ENCODE peak calls at places on chromosomes 12 and 14, in ten cellular contexts. One of them, this sample, is unnamed.

GRCh38 chr14:61477845-61478438 is 156.6 kb downstream of the PRKCH start:
- DNase-seq in activated CD8-positive, alpha-beta T cell treated with anti-CD3 and anti-CD28 coated beads for 36 hours: peak; percentile 66
- DNase-seq in lower lobe of right lung: peak; percentile 89
- DNase-seq in cardiac fibroblast: peak; percentile 62
- DNase-seq in suprapubic skin: no peak
- DNase-seq in HFF-Myc: no peak
- DNase-seq in choroid plexus epithelial cell: peak; percentile 85
- DNase-seq in MM.1S: no peak
- DNase-seq in thoracic aorta: no peak
- DNase-seq in GM23338: no peak
- DNase-seq in this sample: no peak

GRCh38 chr12:18864900-18865561 is 127.1 kb downstream of the CAPZA3 start:
- DNase-seq in activated CD8-positive, alpha-beta T cell treated with anti-CD3 and anti-CD28 coated beads for 36 hours: no peak
- DNase-seq in lower lobe of right lung: no peak
- DNase-seq in cardiac fibroblast: peak; percentile 48
- DNase-seq in suprapubic skin: no peak
- DNase-seq in HFF-Myc: peak; percentile 79
- DNase-seq in choroid plexus epithelial cell: peak; percentile 62
- DNase-seq in MM.1S: no peak
- DNase-seq in thoracic aorta: no peak
- DNase-seq in GM23338: no peak
- DNase-seq in this sample: no peak

GRCh38 chr12:106954462-106955376 is 988 bp upstream of the TMEM263 start:
- DNase-seq in activated CD8-positive, alpha-beta T cell treated with anti-CD3 and anti-CD28 coated beads for 36 hours: peak; percentile 38
- DNase-seq in lower lobe of right lung: peak; percentile 56
- DNase-seq in cardiac fibroblast: peak; percentile 39
- DNase-seq in suprapubic skin: no peak
- DNase-seq in HFF-Myc: no peak
- DNase-seq in choroid plexus epithelial cell: no peak
- DNase-seq in MM.1S: peak; percentile 19
- DNase-seq in thoracic aorta: peak; percentile 10
- DNase-seq in GM23338: peak; percentile 27
- DNase-seq in this sample: no peak

GRCh38 chr12:59005195-59005961 is 85.1 kb upstream of the LRIG3 start:
- DNase-seq in activated CD8-positive, alpha-beta T cell treated with anti-CD3 and anti-CD28 coated beads for 36 hours: no peak
- DNase-seq in lower lobe of right lung: no peak
- DNase-seq in cardiac fibroblast: peak; percentile 5
- DNase-seq in suprapubic skin: no peak
- DNase-seq in HFF-Myc: peak; percentile 72
- DNase-seq in choroid plexus epithelial cell: peak; percentile 41
- DNase-seq in MM.1S: no peak
- DNase-seq in thoracic aorta: no peak
- DNase-seq in GM23338: no peak
- DNase-seq in this sample: no peak

GRCh38 chr12:54975875-54976274 is 8.7 kb downstream of the TESPA1 start:
- DNase-seq in activated CD8-positive, alpha-beta T cell treated with anti-CD3 and anti-CD28 coated beads for 36 hours: no peak
- DNase-seq in lower lobe of right lung: no peak
- DNase-seq in cardiac fibroblast: no peak
- DNase-seq in suprapubic skin: no peak
- DNase-seq in HFF-Myc: no peak
- DNase-seq in choroid plexus epithelial cell: no peak
- DNase-seq in MM.1S: no peak
- DNase-seq in thoracic aorta: no peak
- DNase-seq in GM23338: no peak
- DNase-seq in this sample: no peak

GRCh38 chr14:90795744-90796143 is 20.5 kb downstream of the TTC7B start:
- DNase-seq in activated CD8-positive, alpha-beta T cell treated with anti-CD3 and anti-CD28 coated beads for 36 hours: no peak
- DNase-seq in lower lobe of right lung: no peak
- DNase-seq in cardiac fibroblast: peak; percentile 67
- DNase-seq in suprapubic skin: no peak
- DNase-seq in HFF-Myc: peak; percentile 59
- DNase-seq in choroid plexus epithelial cell: peak; percentile 84
- DNase-seq in MM.1S: no peak
- DNase-seq in thoracic aorta: no peak
- DNase-seq in GM23338: peak; percentile 32
- DNase-seq in this sample: no peak

GRCh38 chr14:60250318-60251035 is 1.5 kb downstream of the PPM1A start:
- DNase-seq in activated CD8-positive, alpha-beta T cell treated with anti-CD3 and anti-CD28 coated beads for 36 hours: no peak
- DNase-seq in lower lobe of right lung: no peak
- DNase-seq in cardiac fibroblast: peak; percentile 18
- DNase-seq in suprapubic skin: no peak
- DNase-seq in HFF-Myc: no peak
- DNase-seq in choroid plexus epithelial cell: peak; percentile 35
- DNase-seq in MM.1S: no peak
- DNase-seq in thoracic aorta: no peak
- DNase-seq in GM23338: peak; percentile 23
- DNase-seq in this sample: no peak

GRCh38 chr12:49872781-49873181 is 29.9 kb upstream of the BCDIN3D start:
- DNase-seq in activated CD8-positive, alpha-beta T cell treated with anti-CD3 and anti-CD28 coated beads for 36 hours: no peak
- DNase-seq in lower lobe of right lung: no peak
- DNase-seq in cardiac fibroblast: peak; percentile 60
- DNase-seq in suprapubic skin: no peak
- DNase-seq in HFF-Myc: no peak
- DNase-seq in choroid plexus epithelial cell: peak; percentile 65
- DNase-seq in MM.1S: no peak
- DNase-seq in thoracic aorta: no peak
- DNase-seq in GM23338: no peak
- DNase-seq in this sample: no peak

GRCh38 chr12:108647936-108648287 is 14.2 kb upstream of the SELPLG start:
- DNase-seq in activated CD8-positive, alpha-beta T cell treated with anti-CD3 and anti-CD28 coated beads for 36 hours: no peak
- DNase-seq in lower lobe of right lung: no peak
- DNase-seq in cardiac fibroblast: no peak
- DNase-seq in suprapubic skin: peak; percentile 44
- DNase-seq in HFF-Myc: no peak
- DNase-seq in choroid plexus epithelial cell: no peak
- DNase-seq in MM.1S: no peak
- DNase-seq in thoracic aorta: no peak
- DNase-seq in GM23338: no peak
- DNase-seq in this sample: peak; percentile 57

GRCh38 chr12:108646597-108647190 is 13.0 kb upstream of the SELPLG start:
- DNase-seq in activated CD8-positive, alpha-beta T cell treated with anti-CD3 and anti-CD28 coated beads for 36 hours: no peak
- DNase-seq in lower lobe of right lung: no peak
- DNase-seq in cardiac fibroblast: no peak
- DNase-seq in suprapubic skin: no peak
- DNase-seq in HFF-Myc: no peak
- DNase-seq in choroid plexus epithelial cell: peak; percentile 36
- DNase-seq in MM.1S: no peak
- DNase-seq in thoracic aorta: no peak
- DNase-seq in GM23338: no peak
- DNase-seq in this sample: no peak

GRCh38 chr12:108648371-108648770 is 14.7 kb upstream of the SELPLG start:
- DNase-seq in activated CD8-positive, alpha-beta T cell treated with anti-CD3 and anti-CD28 coated beads for 36 hours: no peak
- DNase-seq in lower lobe of right lung: no peak
- DNase-seq in cardiac fibroblast: no peak
- DNase-seq in suprapubic skin: peak; percentile 32
- DNase-seq in HFF-Myc: no peak
- DNase-seq in choroid plexus epithelial cell: no peak
- DNase-seq in MM.1S: no peak
- DNase-seq in thoracic aorta: no peak
- DNase-seq in GM23338: no peak
- DNase-seq in this sample: no peak

GRCh38 chr12:108645686-108646596 is 12.2 kb upstream of the SELPLG start:
- DNase-seq in activated CD8-positive, alpha-beta T cell treated with anti-CD3 and anti-CD28 coated beads for 36 hours: no peak
- DNase-seq in lower lobe of right lung: no peak
- DNase-seq in cardiac fibroblast: no peak
- DNase-seq in suprapubic skin: peak; percentile 41
- DNase-seq in HFF-Myc: no peak
- DNase-seq in choroid plexus epithelial cell: no peak
- DNase-seq in MM.1S: no peak
- DNase-seq in thoracic aorta: no peak
- DNase-seq in GM23338: no peak
- DNase-seq in this sample: peak; percentile 66

GRCh38 chr12:108647199-108647935 is 13.7 kb upstream of the SELPLG start:
- DNase-seq in activated CD8-positive, alpha-beta T cell treated with anti-CD3 and anti-CD28 coated beads for 36 hours: no peak
- DNase-seq in lower lobe of right lung: no peak
- DNase-seq in cardiac fibroblast: no peak
- DNase-seq in suprapubic skin: no peak
- DNase-seq in HFF-Myc: no peak
- DNase-seq in choroid plexus epithelial cell: peak; percentile 35
- DNase-seq in MM.1S: no peak
- DNase-seq in thoracic aorta: no peak
- DNase-seq in GM23338: peak; percentile 41
- DNase-seq in this sample: no peak
- TF ChIP-seq CTCF in activated CD8-positive, alpha-beta T cell treated with anti-CD3 and anti-CD28 coated beads for 36 hours: no peak
- TF ChIP-seq CTCF in lower lobe of right lung: no peak
- TF ChIP-seq CTCF in cardiac fibroblast: no peak
- TF ChIP-seq CTCF in suprapubic skin: no peak
- TF ChIP-seq CTCF in HFF-Myc: no peak
- TF ChIP-seq CTCF in choroid plexus epithelial cell: peak; percentile 43
- TF ChIP-seq CTCF in MM.1S: no peak
- TF ChIP-seq CTCF in thoracic aorta: no peak
- TF ChIP-seq CTCF in GM23338: peak; percentile 22
- TF ChIP-seq CTCF in this sample: no peak

DNA sequence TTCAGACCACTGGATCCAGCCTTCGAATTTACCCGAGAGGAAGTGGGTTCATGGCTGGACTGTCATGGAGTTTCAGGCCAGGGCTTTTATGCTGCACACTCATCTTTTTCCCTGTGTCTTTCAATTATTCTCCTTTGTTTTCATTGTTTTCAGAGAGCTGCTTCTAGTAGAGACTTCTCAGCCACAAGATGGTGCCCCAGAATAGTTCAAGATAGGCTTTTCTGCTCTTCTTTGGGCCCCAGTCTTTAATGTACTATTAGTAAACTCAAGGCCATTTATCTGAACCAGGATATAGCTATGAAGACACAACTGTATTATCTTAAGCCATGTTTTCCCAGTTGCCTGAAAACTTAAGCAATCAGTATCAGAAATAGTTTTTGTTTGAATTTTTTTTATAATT is 30.4 kb upstream of the PSMA6 start:
- DNase-seq in activated CD8-positive, alpha-beta T cell treated with anti-CD3 and anti-CD28 coated beads for 36 hours: no peak
- DNase-seq in lower lobe of right lung: no peak
- DNase-seq in cardiac fibroblast: peak; percentile 55
- DNase-seq in suprapubic skin: no peak
- DNase-seq in HFF-Myc: no peak
- DNase-seq in choroid plexus epithelial cell: peak; percentile 57
- DNase-seq in MM.1S: no peak
- DNase-seq in thoracic aorta: no peak
- DNase-seq in GM23338: no peak
- DNase-seq in this sample: no peak
- TF ChIP-seq CTCF in activated CD8-positive, alpha-beta T cell treated with anti-CD3 and anti-CD28 coated beads for 36 hours: no peak
- TF ChIP-seq CTCF in lower lobe of right lung: peak; percentile 19
- TF ChIP-seq CTCF in cardiac fibroblast: no peak
- TF ChIP-seq CTCF in suprapubic skin: no peak
- TF ChIP-seq CTCF in HFF-Myc: no peak
- TF ChIP-seq CTCF in choroid plexus epithelial cell: peak; percentile 48
- TF ChIP-seq CTCF in MM.1S: no peak
- TF ChIP-seq CTCF in thoracic aorta: peak; percentile 10
- TF ChIP-seq CTCF in GM23338: no peak
- TF ChIP-seq CTCF in this sample: peak; percentile 41

GRCh38 chr14:51236314-51236713 is 3.7 kb upstream of the TMX1 start:
- DNase-seq in activated CD8-positive, alpha-beta T cell treated with anti-CD3 and anti-CD28 coated beads for 36 hours: peak; percentile 50
- DNase-seq in lower lobe of right lung: no peak
- DNase-seq in cardiac fibroblast: peak; percentile 25
- DNase-seq in suprapubic skin: no peak
- DNase-seq in HFF-Myc: no peak
- DNase-seq in choroid plexus epithelial cell: peak; percentile 54
- DNase-seq in MM.1S: no peak
- DNase-seq in thoracic aorta: no peak
- DNase-seq in GM23338: no peak
- DNase-seq in this sample: no peak

GRCh38 chr14:51242545-51243490 is 2.8 kb downstream of the TMX1 start:
- DNase-seq in activated CD8-positive, alpha-beta T cell treated with anti-CD3 and anti-CD28 coated beads for 36 hours: peak; percentile 17
- DNase-seq in lower lobe of right lung: no peak
- DNase-seq in cardiac fibroblast: no peak
- DNase-seq in suprapubic skin: no peak
- DNase-seq in HFF-Myc: no peak
- DNase-seq in choroid plexus epithelial cell: no peak
- DNase-seq in MM.1S: no peak
- DNase-seq in thoracic aorta: no peak
- DNase-seq in GM23338: peak; percentile 63
- DNase-seq in this sample: no peak

GRCh38 chr14:51240804-51241380 is 845 bp downstream of the TMX1 start:
- DNase-seq in activated CD8-positive, alpha-beta T cell treated with anti-CD3 and anti-CD28 coated beads for 36 hours: no peak
- DNase-seq in lower lobe of right lung: no peak
- DNase-seq in cardiac fibroblast: no peak
- DNase-seq in suprapubic skin: no peak
- DNase-seq in HFF-Myc: no peak
- DNase-seq in choroid plexus epithelial cell: no peak
- DNase-seq in MM.1S: no peak
- DNase-seq in thoracic aorta: no peak
- DNase-seq in GM23338: no peak
- DNase-seq in this sample: no peak

GRCh38 chr14:51244591-51244990 is 4.5 kb downstream of the TMX1 start:
- DNase-seq in activated CD8-positive, alpha-beta T cell treated with anti-CD3 and anti-CD28 coated beads for 36 hours: no peak
- DNase-seq in lower lobe of right lung: no peak
- DNase-seq in cardiac fibroblast: no peak
- DNase-seq in suprapubic skin: no peak
- DNase-seq in HFF-Myc: no peak
- DNase-seq in choroid plexus epithelial cell: no peak
- DNase-seq in MM.1S: no peak
- DNase-seq in thoracic aorta: no peak
- DNase-seq in GM23338: no peak
- DNase-seq in this sample: no peak

DNA sequence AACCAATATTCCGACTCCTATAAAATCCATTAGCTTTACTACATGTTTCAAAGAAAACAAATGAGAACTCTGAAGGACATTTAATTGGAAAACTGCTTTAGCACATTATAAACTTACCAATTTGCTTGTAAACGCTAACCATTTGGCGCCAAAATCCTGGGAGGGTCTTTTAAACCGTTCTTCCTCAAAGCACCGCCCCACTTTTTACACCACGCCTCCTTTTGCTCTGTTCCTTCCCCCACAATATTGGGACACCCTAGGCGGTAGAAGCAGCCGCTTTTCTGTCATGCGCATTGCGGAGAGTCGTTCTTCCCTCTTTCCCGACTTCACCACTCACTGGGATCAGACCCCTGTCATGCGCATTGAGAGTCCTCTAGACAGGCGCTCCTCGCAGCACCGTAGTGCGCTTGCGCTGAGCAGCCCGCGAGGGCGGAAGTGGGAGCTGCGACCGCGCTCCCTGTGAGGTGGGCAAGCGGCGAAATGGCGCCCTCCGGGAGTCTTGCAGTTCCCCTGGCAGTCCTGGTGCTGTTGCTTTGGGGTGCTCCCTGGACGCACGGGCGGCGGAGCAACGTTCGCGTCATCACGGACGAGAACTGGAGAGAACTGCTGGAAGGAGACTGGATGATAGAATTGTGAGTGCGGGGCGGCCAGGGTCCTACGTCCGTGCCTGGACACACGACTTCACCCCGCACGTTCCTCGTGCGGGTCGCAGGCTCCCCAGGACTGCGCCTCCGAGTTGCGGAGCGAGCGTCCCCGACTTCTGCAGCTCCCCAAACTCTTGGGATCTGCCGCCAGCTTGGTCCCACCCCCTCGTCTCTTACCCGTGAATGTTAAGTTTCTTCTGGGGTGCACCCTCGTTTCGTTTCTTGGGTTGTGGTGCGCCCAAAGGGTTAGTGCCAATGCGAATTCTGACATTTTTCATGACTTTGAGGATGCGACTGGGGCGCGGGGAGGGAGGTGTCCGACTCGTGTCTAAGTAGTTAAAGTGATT is at the start of gene TMX1:
- DNase-seq in activated CD8-positive, alpha-beta T cell treated with anti-CD3 and anti-CD28 coated beads for 36 hours: peak; percentile 95
- DNase-seq in lower lobe of right lung: peak; percentile 95
- DNase-seq in cardiac fibroblast: peak; percentile 99
- DNase-seq in suprapubic skin: peak; percentile 95
- DNase-seq in HFF-Myc: peak; percentile 99
- DNase-seq in choroid plexus epithelial cell: peak; percentile 99
- DNase-seq in MM.1S: peak; percentile 94
- DNase-seq in thoracic aorta: peak; percentile 79
- DNase-seq in GM23338: peak; percentile 99
- DNase-seq in this sample: peak; percentile 99
- TF ChIP-seq CTCF in activated CD8-positive, alpha-beta T cell treated with anti-CD3 and anti-CD28 coated beads for 36 hours: no peak
- TF ChIP-seq CTCF in lower lobe of right lung: no peak
- TF ChIP-seq CTCF in cardiac fibroblast: no peak
- TF ChIP-seq CTCF in suprapubic skin: no peak
- TF ChIP-seq CTCF in HFF-Myc: no peak
- TF ChIP-seq CTCF in choroid plexus epithelial cell: peak; percentile 29
- TF ChIP-seq CTCF in MM.1S: no peak
- TF ChIP-seq CTCF in thoracic aorta: peak; percentile 6
- TF ChIP-seq CTCF in GM23338: peak; percentile 15
- TF ChIP-seq CTCF in this sample: no peak

DNA sequence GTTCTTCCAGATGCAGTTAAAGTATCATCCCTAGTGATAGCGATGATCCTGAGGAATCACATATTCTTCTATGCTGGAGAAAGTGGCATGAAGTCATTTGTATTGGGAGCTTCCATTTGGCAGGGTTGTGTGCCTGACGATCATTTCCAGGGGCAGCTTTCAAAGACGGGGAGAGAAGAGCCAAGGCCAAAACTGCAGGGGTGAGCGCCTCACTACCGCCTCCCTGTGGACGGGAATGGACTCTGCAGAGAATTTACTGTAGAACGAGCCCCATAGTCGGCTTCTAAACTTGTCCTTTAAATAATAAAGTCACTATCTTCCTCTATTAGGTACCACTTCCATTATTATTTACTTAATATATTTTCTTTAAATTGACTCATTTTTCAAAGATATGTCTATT is 555.9 kb upstream of the TMEM132C start:
- DNase-seq in activated CD8-positive, alpha-beta T cell treated with anti-CD3 and anti-CD28 coated beads for 36 hours: peak; percentile 3
- DNase-seq in lower lobe of right lung: no peak
- DNase-seq in cardiac fibroblast: no peak
- DNase-seq in suprapubic skin: no peak
- DNase-seq in HFF-Myc: no peak
- DNase-seq in choroid plexus epithelial cell: no peak
- DNase-seq in MM.1S: no peak
- DNase-seq in thoracic aorta: no peak
- DNase-seq in GM23338: peak; percentile 37
- DNase-seq in this sample: no peak
- TF ChIP-seq CTCF in activated CD8-positive, alpha-beta T cell treated with anti-CD3 and anti-CD28 coated beads for 36 hours: peak; percentile 30
- TF ChIP-seq CTCF in lower lobe of right lung: peak; percentile 17
- TF ChIP-seq CTCF in cardiac fibroblast: no peak
- TF ChIP-seq CTCF in suprapubic skin: no peak
- TF ChIP-seq CTCF in HFF-Myc: peak; percentile 53
- TF ChIP-seq CTCF in choroid plexus epithelial cell: no peak
- TF ChIP-seq CTCF in MM.1S: peak; percentile 6
- TF ChIP-seq CTCF in thoracic aorta: no peak
- TF ChIP-seq CTCF in GM23338: peak; percentile 67
- TF ChIP-seq CTCF in this sample: peak; percentile 42

This sample was measured in osteocyte.